ENCODE peak calls at places on chromosomes 2 and 18, in six cellular contexts. W is psoas muscle, M is Peyer's patch, T is pancreas, H is brain microvascular endothelial cell, Q is neural progenitor cell. U is an unnamed sample.

GRCh38 chr2:55985406-55985805 is 61.8 kb upstream of the EFEMP1 start:
- DNase-seq in Q (no peak), H (no peak), T (no peak), M (no peak), W (no peak), U (no peak)

GRCh38 chr2:172955587-172955986 is 120.1 kb upstream of the MAP3K20 start:
- DNase-seq in M (no peak), H (no peak), Q (no peak), T (no peak), W (no peak), U (no peak)

GRCh38 chr18:23684515-23685197 is 4.6 kb upstream of the LAMA3 start:
- DNase-seq in W (no peak), Q (no peak), H (peak; percentile 81), M (no peak), T (no peak), U (no peak)

GRCh38 chr2:30252723-30253688 is 21.7 kb downstream of the LBH start:
- DNase-seq in W (peak; percentile 61), T (peak; percentile 66), Q (no peak), H (peak; percentile 87), M (peak; percentile 64), U (peak; percentile 39)

GRCh38 chr2:199258291-199258690 is 199.4 kb downstream of the SATB2 start:
- DNase-seq in W (no peak), M (no peak), T (no peak), H (no peak), Q (no peak), U (no peak)

GRCh38 chr2:70570041-70570661 is 16.5 kb upstream of the TGFA start:
- DNase-seq in W (no peak), T (no peak), M (no peak), Q (no peak), H (no peak), U (no peak)

GRCh38 chr2:55862673-55863390 is 60.8 kb downstream of the EFEMP1 start:
- DNase-seq in M (no peak), H (peak; percentile 98), Q (no peak), T (peak; percentile 31), W (no peak), U (no peak)

GRCh38 chr2:221276033-221276432 is 296.1 kb downstream of the EPHA4 start:
- DNase-seq in H (no peak), W (no peak), M (no peak), Q (no peak), T (no peak), U (no peak)

GRCh38 chr2:196925768-196926561 is 542 bp downstream of the PGAP1 start:
- DNase-seq in Q (peak; percentile 65), H (peak; percentile 20), M (peak; percentile 57), W (peak; percentile 52), T (peak; percentile 19), U (peak; percentile 26)

GRCh38 chr2:75896779-75897366 is 186.2 kb upstream of the GCFC2 start:
- DNase-seq in T (peak; percentile 20), H (no peak), W (no peak), Q (peak; percentile 81), M (no peak), U (peak; percentile 82)

GRCh38 chr18:37636831-37637230 is 71.2 kb upstream of the CELF4 start:
- DNase-seq in H (no peak), Q (no peak), T (no peak), W (no peak), M (no peak), U (no peak)

GRCh38 chr18:80194874-80195570 is 52.3 kb downstream of the PARD6G start:
- DNase-seq in T (no peak), W (no peak), M (no peak), H (no peak), Q (no peak), U (no peak)

GRCh38 chr2:149467461-149467860 is 120.1 kb downstream of the MMADHC start:
- DNase-seq in T (no peak), M (no peak), W (no peak), Q (no peak), H (no peak), U (no peak)

GRCh38 chr2:101520246-101520645 is 45.3 kb upstream of the RFX8 start:
- DNase-seq in H (peak; percentile 34), Q (no peak), W (no peak), M (no peak), T (no peak), U (no peak)

GRCh38 chr2:72984172-72984671 is 66.9 kb downstream of the EMX1 start:
- DNase-seq in T (no peak), H (no peak), W (peak; percentile 66), M (peak; percentile 18), Q (no peak), U (no peak)

GRCh38 chr2:56898986-56899385 is 715.2 kb downstream of the CCDC85A start:
- DNase-seq in H (no peak), W (no peak), M (no peak), Q (no peak), T (no peak), U (no peak)

GRCh38 chr18:62018034-62018760 is 125.4 kb upstream of the RNF152 start:
- DNase-seq in T (no peak), Q (no peak), W (peak; percentile 43), M (no peak), H (no peak), U (no peak)

GRCh38 chr2:225290723-225291400 is 108.6 kb upstream of the NYAP2 start:
- DNase-seq in Q (no peak), H (no peak), W (no peak), T (no peak), M (no peak), U (no peak)

GRCh38 chr2:120346034-120346666 is at the start of gene INHBB:
- DNase-seq in H (no peak), W (peak; percentile 64), T (no peak), Q (peak; percentile 66), M (no peak), U (peak; percentile 21)

DNA sequence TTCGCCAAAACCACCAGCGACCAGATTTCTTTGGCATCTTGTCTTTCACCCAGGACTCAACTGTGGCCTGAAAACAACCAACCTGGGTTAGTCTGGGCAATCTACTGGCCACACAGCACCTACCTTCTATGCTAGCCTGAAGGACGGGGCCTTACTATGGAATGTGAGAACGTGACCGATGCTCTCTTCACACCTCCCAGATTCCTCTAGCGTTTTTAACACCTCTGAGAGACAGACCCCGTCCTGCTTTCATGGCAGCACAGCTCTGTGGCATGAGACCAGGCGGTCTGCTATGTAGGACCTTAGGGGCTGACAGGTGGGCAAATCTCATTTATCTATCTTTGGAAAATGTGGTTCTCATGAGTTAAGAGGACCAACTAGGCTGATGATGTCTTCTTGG is 80.9 kb downstream of the EMILIN2 start:
- DNase-seq in W (no peak), T (no peak), M (no peak), H (no peak), Q (no peak), U (no peak)
- H3K36me3 ChIP-seq in W (no peaks in the 10 kb centered on the region), T (peaks cover 14% of the 10 kb centered on the region), M (no peaks in the 10 kb centered on the region), H (peaks cover 55% of the 10 kb centered on the region), Q (peaks cover 2% of the 10 kb centered on the region), U (peaks cover 45% of the 10 kb centered on the region)

DNA sequence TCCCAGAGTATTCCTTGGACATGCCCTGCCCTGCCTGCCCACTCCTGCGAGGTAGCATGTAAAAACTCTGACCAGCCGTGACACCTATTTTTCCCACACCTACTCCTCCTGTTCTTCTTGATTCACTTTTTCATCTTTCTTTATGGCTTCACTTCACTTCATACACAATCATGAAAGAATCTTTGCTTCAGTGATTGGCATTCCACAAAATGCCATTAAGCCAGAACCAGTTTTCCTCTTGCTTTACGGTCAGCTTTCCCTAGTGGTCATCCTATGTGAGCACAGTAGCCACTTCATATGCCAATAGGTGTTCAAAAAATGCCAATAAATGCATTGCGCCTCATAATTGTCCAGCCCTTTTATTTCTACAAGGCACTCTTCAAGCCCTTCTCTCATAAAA is 42.5 kb upstream of the SETBP1 start:
- DNase-seq in M (no peak), Q (no peak), W (no peak), H (no peak), T (no peak), U (no peak)
- H3K4me3 ChIP-seq in M (no peak overlapping the region), Q (no peak overlapping the region), W (no peak overlapping the region), H (no peak overlapping the region), T (no peak overlapping the region), U (no peak overlapping the region)

GRCh38 chr2:226581004-226581403 is 218.6 kb downstream of the IRS1 start:
- DNase-seq in W (no peak), T (peak; percentile 33), M (peak; percentile 48), H (no peak), Q (no peak), U (no peak)

GRCh38 chr2:226579519-226579918 is 220.1 kb downstream of the IRS1 start:
- DNase-seq in T (no peak), M (no peak), W (no peak), Q (no peak), H (no peak), U (no peak)

GRCh38 chr2:226578373-226578772 is 221.2 kb downstream of the IRS1 start:
- DNase-seq in M (no peak), T (no peak), W (no peak), H (no peak), Q (no peak), U (no peak)

GRCh38 chr2:226580403-226580802 is 219.2 kb downstream of the IRS1 start:
- DNase-seq in H (no peak), W (no peak), M (no peak), Q (no peak), T (no peak), U (no peak)

GRCh38 chr2:226578879-226579278 is 220.7 kb downstream of the IRS1 start:
- DNase-seq in Q (no peak), T (no peak), M (no peak), W (no peak), H (no peak), U (no peak)
- H3K27ac ChIP-seq in Q (no peak overlapping the region), T (no peak overlapping the region), M (no peak overlapping the region), W (peak overlapping the region; percentile 67), H (no peak overlapping the region), U (no peak overlapping the region)

GRCh38 chr2:121398853-121399252 is 113.9 kb upstream of the TFCP2L1 start:
- DNase-seq in Q (no peak), W (no peak), M (no peak), H (no peak), T (no peak), U (no peak)
- H3K36me3 ChIP-seq in Q (peaks cover 6% of the 10 kb centered on the region), W (peaks cover 2% of the 10 kb centered on the region), M (no peaks in the 10 kb centered on the region), H (peaks cover 15% of the 10 kb centered on the region), T (peaks cover 10% of the 10 kb centered on the region), U (peaks cover 72% of the 10 kb centered on the region)

GRCh38 chr2:200264631-200265030 is 41.9 kb upstream of the SPATS2L start:
- DNase-seq in W (no peak), H (no peak), T (no peak), Q (no peak), M (no peak), U (no peak)
- H3K4me3 ChIP-seq in W (no peak overlapping the region), H (no peak overlapping the region), T (no peak overlapping the region), Q (no peak overlapping the region), M (no peak overlapping the region), U (no peak overlapping the region)

DNA sequence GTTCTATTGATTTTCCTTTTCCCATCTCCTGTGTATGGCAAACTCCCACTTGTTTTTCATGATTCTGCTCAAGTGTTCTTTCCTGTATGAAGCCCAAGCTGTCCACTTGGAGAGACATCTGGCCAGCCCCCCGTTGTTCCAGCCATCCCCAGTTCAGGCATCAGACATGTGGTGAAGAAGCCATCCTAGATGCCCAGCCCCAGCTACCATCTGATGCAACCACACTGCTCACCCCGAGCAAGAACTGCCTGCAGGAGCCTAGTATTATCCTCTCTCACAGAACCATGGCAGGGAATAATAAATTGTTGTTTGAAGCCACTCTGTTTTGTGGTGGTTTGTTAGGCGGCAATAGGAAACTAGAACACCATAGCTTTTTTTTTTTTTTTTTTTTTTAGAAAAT is 19.5 kb upstream of the DARS1 start:
- DNase-seq in W (no peak), T (no peak), Q (no peak), M (no peak), H (no peak), U (no peak)
- H3K27ac ChIP-seq in W (no peak overlapping the region), T (no peak overlapping the region), Q (no peak overlapping the region), M (no peak overlapping the region), H (no peak overlapping the region), U (peak overlapping the region; percentile 49)